ENCODE peak calls at places on chromosomes 11 and 22, in five cellular contexts. T is mesendoderm, I is IMR-90, N is neuronal stem cell, E is mesenchymal stem cell. Z is an unnamed sample.

GRCh38 chr11:130909650-130910049 is 6.6 kb downstream of the SNX19 start:
- DNase-seq in N (no peak), E (peak; percentile 77), I (peak; percentile 91), T (no peak), Z (no peak)

GRCh38 chr11:60937811-60938210 is 13.6 kb downstream of the TMEM132A start:
- DNase-seq in I (no peak), T (no peak), E (no peak), N (no peak), Z (no peak)

GRCh38 chr22:25368271-25368670 is 148.8 kb downstream of the CRYBB2 start:
- DNase-seq in N (no peak), T (peak; percentile 41), I (peak; percentile 77), E (peak; percentile 45), Z (no peak)

GRCh38 chr11:8577791-8578581 is 16.0 kb downstream of the STK33 start:
- DNase-seq in T (no peak), E (peak; percentile 14), I (peak; percentile 43), N (no peak), Z (peak; percentile 24)

GRCh38 chr11:112773256-112773655 is 188.0 kb upstream of the NCAM1 start:
- DNase-seq in I (no peak), T (no peak), E (no peak), N (no peak), Z (no peak)

GRCh38 chr22:48187272-48187855 is 1424.9 kb downstream of the TBC1D22A start:
- DNase-seq in I (no peak), T (no peak), N (no peak), E (no peak), Z (no peak)

GRCh38 chr11:132353255-132353654 is 982.8 kb downstream of the NTM start:
- DNase-seq in N (no peak), I (no peak), T (no peak), E (no peak), Z (no peak)

GRCh38 chr22:34067031-34067430 is 146.8 kb upstream of the LARGE1 start:
- DNase-seq in T (no peak), E (no peak), I (no peak), N (no peak), Z (no peak)

GRCh38 chr11:68890490-68891231 is 13.0 kb downstream of the MRPL21 start:
- DNase-seq in I (peak; percentile 64), E (no peak), N (no peak), T (no peak), Z (no peak)

GRCh38 chr11:58259983-58260382 is 8.1 kb downstream of the OR10W1 start:
- DNase-seq in N (no peak), I (no peak), E (no peak), T (no peak), Z (no peak)

GRCh38 chr11:22510741-22511140 is 114.9 kb downstream of the FANCF start:
- DNase-seq in I (peak; percentile 44), E (no peak), T (no peak), N (no peak), Z (peak; percentile 34)

GRCh38 chr11:12769834-12770345 is 95.7 kb downstream of the TEAD1 start:
- DNase-seq in I (peak; percentile 75), E (peak; percentile 71), T (peak; percentile 79), N (no peak), Z (peak; percentile 88)

GRCh38 chr11:77047007-77047927 is 13.1 kb downstream of the B3GNT6 start:
- DNase-seq in E (peak; percentile 97), T (peak; percentile 96), N (peak; percentile 67), I (peak; percentile 91), Z (peak; percentile 88)

GRCh38 chr11:80083561-80083960 is 642.7 kb upstream of the TENM4 start:
- DNase-seq in I (no peak), T (peak; percentile 35), E (no peak), N (no peak), Z (no peak)

GRCh38 chr11:64607381-64608259 is 16.6 kb downstream of the SLC22A12 start:
- DNase-seq in E (no peak), T (no peak), N (no peak), I (peak; percentile 5), Z (no peak)

GRCh38 chr11:36743039-36743438 is 145.0 kb upstream of the RAG2 start:
- DNase-seq in E (no peak), I (no peak), T (no peak), N (no peak), Z (no peak)

GRCh38 chr11:1226226-1226961 is 3.5 kb downstream of the MUC5B start:
- DNase-seq in I (no peak), E (no peak), T (no peak), N (no peak), Z (no peak)

DNA sequence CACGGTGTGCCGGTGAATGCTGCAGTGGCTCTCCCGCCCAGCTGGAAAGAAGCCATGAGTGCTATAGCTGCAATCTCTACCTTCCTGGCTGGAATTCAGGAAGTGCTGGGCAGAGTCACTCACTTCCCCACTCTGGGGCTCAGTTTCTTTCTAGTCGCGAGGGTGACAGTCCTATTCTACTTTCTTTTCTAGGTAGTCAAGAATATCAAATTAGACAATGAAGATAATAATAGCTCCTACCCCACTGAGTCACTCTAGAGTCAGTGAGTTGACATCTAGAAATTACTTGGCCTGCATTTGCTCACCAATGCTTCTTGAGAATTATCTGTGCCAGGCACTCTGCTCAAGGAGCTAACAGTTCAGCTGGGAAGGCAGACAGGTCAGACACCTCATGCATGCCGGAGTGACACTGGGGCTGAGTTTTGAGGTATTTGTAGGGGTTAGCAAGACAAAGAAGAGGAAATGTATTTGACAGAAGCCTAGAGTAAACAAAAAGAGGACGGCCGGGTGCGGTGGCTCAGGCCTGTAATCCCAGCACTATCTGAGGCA is 3.2 kb downstream of the CENPM start:
- DNase-seq in I (peak; percentile 39), N (no peak), T (no peak), E (no peak), Z (no peak)
- H3K4me2 ChIP-seq in I (no peak overlapping the region), N (no peak overlapping the region), T (no peak overlapping the region), E (no peak overlapping the region), Z (no peak overlapping the region)

GRCh38 chr11:126573325-126574076 is 218.0 kb downstream of the ST3GAL4 start:
- DNase-seq in T (peak; percentile 52), I (no peak), N (no peak), E (no peak), Z (no peak)
- H3K4ac ChIP-seq in T (no peak overlapping the region), I (no peak overlapping the region), N (no peak overlapping the region), E (no peak overlapping the region), Z (no peak overlapping the region)

GRCh38 chr22:17917490-17917983 is 106.8 kb downstream of the MICAL3 start:
- DNase-seq in T (no peak), E (no peak), N (no peak), I (no peak), Z (no peak)
- H3K27ac ChIP-seq in T (no peak overlapping the region), E (no peak overlapping the region), N (no peak overlapping the region), I (no peak overlapping the region), Z (no peak overlapping the region)

GRCh38 chr11:3158821-3159220 is 6.3 kb downstream of the OSBPL5 start:
- DNase-seq in N (no peak), I (no peak), T (no peak), E (no peak), Z (no peak)

GRCh38 chr11:3156661-3157311 is 8.3 kb downstream of the OSBPL5 start:
- DNase-seq in E (no peak), I (no peak), T (no peak), N (no peak), Z (no peak)

GRCh38 chr11:3159296-3160190 is 5.6 kb downstream of the OSBPL5 start:
- DNase-seq in I (no peak), E (no peak), N (no peak), T (peak; percentile 14), Z (no peak)

GRCh38 chr11:3157381-3158130 is 7.6 kb downstream of the OSBPL5 start:
- DNase-seq in N (no peak), T (no peak), I (no peak), E (no peak), Z (no peak)

DNA sequence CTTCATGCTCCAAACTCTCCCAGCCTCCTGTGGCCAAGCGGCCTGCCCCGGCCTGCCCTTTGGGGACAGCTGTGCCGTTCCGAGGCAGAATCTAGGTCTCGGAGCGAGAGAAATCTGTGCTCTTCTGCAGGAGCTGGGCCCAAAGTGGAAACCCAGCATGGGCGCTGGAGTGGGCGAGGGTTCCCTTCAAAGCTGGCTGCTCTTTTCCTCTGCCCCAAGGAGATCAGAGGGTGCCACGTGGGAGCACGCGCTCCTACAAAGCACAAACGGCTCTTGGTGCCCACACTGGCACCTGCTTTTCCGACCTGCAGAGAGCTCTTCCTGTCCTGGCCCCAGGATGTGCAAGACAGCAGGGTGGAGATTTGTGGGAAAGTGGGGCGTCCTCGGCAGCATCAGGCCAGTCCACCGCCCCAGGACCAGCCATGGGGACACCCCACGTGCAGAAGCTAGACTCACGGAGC is 6.9 kb downstream of the OSBPL5 start:
- DNase-seq in N (no peak), I (no peak), E (no peak), T (no peak), Z (no peak)
- H3K4me2 ChIP-seq in N (no peak overlapping the region), I (no peak overlapping the region), E (no peak overlapping the region), T (no peak overlapping the region), Z (no peak overlapping the region)

GRCh38 chr11:88306785-88307184 is 30.8 kb downstream of the CTSC start:
- DNase-seq in E (no peak), I (no peak), T (no peak), N (no peak), Z (no peak)
- H3K4ac ChIP-seq in E (no peak overlapping the region), I (no peak overlapping the region), T (no peak overlapping the region), N (no peak overlapping the region), Z (no peak overlapping the region)

GRCh38 chr11:59787255-59787588 is 23.4 kb downstream of the MRPL16 start:
- DNase-seq in E (no peak), N (no peak), T (no peak), I (no peak), Z (no peak)

GRCh38 chr11:59787816-59788215 is 22.8 kb downstream of the MRPL16 start:
- DNase-seq in N (no peak), I (peak; percentile 73), E (peak; percentile 70), T (peak; percentile 41), Z (no peak)

GRCh38 chr11:59783632-59784090 is 26.9 kb downstream of the MRPL16 start:
- DNase-seq in T (no peak), N (no peak), E (no peak), I (no peak), Z (no peak)

GRCh38 chr11:59782080-59782479 is 26.9 kb downstream of the STX3 start:
- DNase-seq in I (no peak), E (no peak), T (no peak), N (no peak), Z (no peak)

GRCh38 chr11:59785818-59786217 is 24.8 kb downstream of the MRPL16 start:
- DNase-seq in N (no peak), I (no peak), T (no peak), E (no peak), Z (no peak)
- H3K27ac ChIP-seq in N (no peak overlapping the region), I (no peak overlapping the region), T (no peak overlapping the region), E (no peak overlapping the region), Z (no peak overlapping the region)

DNA sequence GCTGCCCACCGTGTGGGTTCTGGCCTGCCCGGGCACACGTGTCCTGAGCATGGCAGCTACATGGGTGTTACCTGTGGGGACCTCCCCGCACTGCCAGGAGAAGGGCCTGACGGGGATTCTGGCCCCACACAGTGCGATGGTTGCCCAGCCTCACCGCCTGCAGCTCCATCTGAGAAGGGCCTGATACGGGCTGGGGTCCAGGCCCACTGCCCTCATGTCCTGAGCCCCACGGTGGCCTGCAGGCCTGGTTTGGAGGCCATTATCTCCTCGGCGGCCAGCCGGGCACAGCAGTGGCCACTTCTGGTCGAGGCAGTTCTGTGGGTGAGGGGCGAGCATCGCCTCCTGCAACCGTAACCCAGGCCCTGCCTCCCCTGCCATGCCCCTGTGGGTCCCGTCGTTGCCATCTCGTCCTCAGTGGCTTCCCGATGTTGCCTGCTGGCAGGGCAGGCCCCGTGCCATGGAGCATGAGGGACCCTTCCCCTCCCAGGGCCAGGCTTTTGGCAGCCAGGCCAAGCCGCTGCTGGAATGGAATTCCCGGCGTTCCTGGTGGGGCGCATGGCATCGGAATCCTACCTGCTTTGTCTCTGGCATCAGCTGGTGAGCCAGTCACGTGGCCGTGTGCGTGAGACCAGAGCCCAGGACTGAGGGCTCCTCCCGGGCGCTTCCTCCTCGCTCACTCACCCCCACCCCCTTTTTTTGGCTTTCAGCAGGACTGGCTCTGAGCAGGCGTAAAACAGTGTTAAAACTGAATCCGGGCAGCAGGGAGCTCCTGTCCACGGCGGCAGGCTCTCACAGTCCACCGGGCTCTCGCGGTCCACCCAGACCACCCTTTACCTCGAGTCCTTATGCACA is 71.9 kb upstream of the PPARA start:
- DNase-seq in I (no peak), T (no peak), N (no peak), E (no peak), Z (no peak)
- H3K4me2 ChIP-seq in I (no peak overlapping the region), T (no peak overlapping the region), N (no peak overlapping the region), E (no peak overlapping the region), Z (no peak overlapping the region)

Z was measured in trophoblast cell.